ENCODE peak calls at places on chromosomes 11 and 22, in five cellular contexts. E, L, N, D and P are unnamed samples.

GRCh38 chr11:74691755-74692154 is 39.5 kb downstream of the CHRDL2 start:
- DNase-seq in E (no peak), L (no peak), N (no peak), D (no peak), P (no peak)

GRCh38 chr22:42635531-42635930 is 4.9 kb downstream of the ATP5MGL start:
- DNase-seq in E (no peak), L (no peak), N (no peak), D (peak; percentile 67), P (no peak)

GRCh38 chr11:131064373-131064991 is 148.2 kb upstream of the SNX19 start:
- DNase-seq in E (no peak), L (no peak), N (no peak), D (peak; percentile 39), P (no peak)

GRCh38 chr22:27113211-27114030 is 456.0 kb downstream of the MIAT start:
- DNase-seq in E (no peak), L (no peak), N (no peak), D (peak; percentile 52), P (no peak)

GRCh38 chr22:39725351-39726035 is 154.9 kb downstream of the CACNA1I start:
- DNase-seq in E (no peak), L (no peak), N (peak; percentile 46), D (no peak), P (no peak)

GRCh38 chr11:66426314-66426713 is 5.5 kb downstream of the NPAS4 start:
- DNase-seq in E (no peak), L (no peak), N (no peak), D (no peak), P (no peak)

GRCh38 chr11:3710485-3711259 is 39.5 kb upstream of the CHRNA10 start:
- DNase-seq in E (no peak), L (no peak), N (no peak), D (no peak), P (no peak)

GRCh38 chr11:75893202-75893601 is 78.2 kb downstream of the UVRAG start:
- DNase-seq in E (no peak), L (no peak), N (no peak), D (no peak), P (no peak)

GRCh38 chr11:32772731-32773130 is 21.7 kb downstream of the CCDC73 start:
- DNase-seq in E (no peak), L (no peak), N (no peak), D (no peak), P (no peak)

GRCh38 chr11:119759324-119759723 is 30.3 kb upstream of the NECTIN1 start:
- DNase-seq in E (no peak), L (peak; percentile 54), N (no peak), D (no peak), P (no peak)

GRCh38 chr11:69775163-69775755 is at the start of gene FGF4:
- DNase-seq in E (no peak), L (no peak), N (no peak), D (no peak), P (no peak)

GRCh38 chr11:7904910-7905309 is 26.2 kb downstream of the OR10A6 start:
- DNase-seq in E (no peak), L (no peak), N (no peak), D (no peak), P (no peak)

GRCh38 chr11:98601181-98601773 is 419.5 kb upstream of the CNTN5 start:
- DNase-seq in E (no peak), L (no peak), N (no peak), D (no peak), P (no peak)

GRCh38 chr22:44719586-44720368 is 17.8 kb downstream of the PRR5 start:
- DNase-seq in E (no peak), L (no peak), N (no peak), D (peak; percentile 58), P (no peak)

GRCh38 chr11:73147771-73148681 is 5.9 kb upstream of the FCHSD2 start:
- DNase-seq in E (no peak), L (no peak), N (no peak), D (no peak), P (no peak)